ENCODE peak calls at places on chromosome 6, in five cellular contexts. K, L, Q, N and Y are unnamed samples.

GRCh38 chr6:128600397-128600951 is 80.1 kb upstream of the PTPRK start:
- DNase-seq in Q (peak; percentile 98), N (peak; percentile 47), K (no peak), L (no peak), Y (no peak)

GRCh38 chr6:140051521-140052455 is 677.3 kb upstream of the CITED2 start:
- DNase-seq in L (no peak), K (no peak), N (no peak), Q (peak; percentile 99), Y (no peak)

GRCh38 chr6:169959129-169960002 is 207.9 kb downstream of the ERMARD start:
- DNase-seq in K (no peak), Q (no peak), L (peak; percentile 14), N (no peak), Y (peak; percentile 53)

GRCh38 chr6:159513074-159513473 is 180.0 kb downstream of the SOD2 start:
- DNase-seq in Q (no peak), N (no peak), L (no peak), K (no peak), Y (no peak)

GRCh38 chr6:85404497-85405174 is 45.2 kb upstream of the NT5E start:
- DNase-seq in L (no peak), N (peak; percentile 75), K (no peak), Q (peak; percentile 96), Y (no peak)

GRCh38 chr6:7270320-7271204 is 42.4 kb downstream of the SSR1 start:
- DNase-seq in Q (no peak), L (no peak), K (no peak), N (no peak), Y (no peak)

GRCh38 chr6:76835289-76835688 is 628.0 kb downstream of the HTR1B start:
- DNase-seq in N (no peak), K (no peak), Q (no peak), L (no peak), Y (no peak)

GRCh38 chr6:137256350-137257128 is 37.4 kb upstream of the IFNGR1 start:
- DNase-seq in N (no peak), L (no peak), K (no peak), Q (no peak), Y (no peak)

GRCh38 chr6:37321101-37321500 is 32.7 kb upstream of the RNF8 start:
- DNase-seq in Q (no peak), K (no peak), N (no peak), L (no peak), Y (no peak)

GRCh38 chr6:44237021-44237812 is 9.7 kb upstream of the HSP90AB1 start:
- DNase-seq in K (peak; percentile 74), Q (peak; percentile 96), N (peak; percentile 99), L (peak; percentile 90), Y (peak; percentile 78)

GRCh38 chr6:10322991-10323390 is 91.9 kb downstream of the TFAP2A start:
- DNase-seq in N (no peak), Q (peak; percentile 40), K (no peak), L (no peak), Y (no peak)

GRCh38 chr6:1611572-1612385 is 2.1 kb downstream of the FOXC1 start:
- DNase-seq in K (no peak), N (no peak), L (no peak), Q (peak; percentile 46), Y (peak; percentile 53)

GRCh38 chr6:43294536-43294935 is 3.5 kb upstream of the SLC22A7 start:
- DNase-seq in K (no peak), Q (no peak), L (no peak), N (no peak), Y (no peak)

GRCh38 chr6:142943746-142944125 is 1.2 kb downstream of the HIVEP2 start:
- DNase-seq in N (peak; percentile 2), L (no peak), K (no peak), Q (peak; percentile 43), Y (peak; percentile 45)

GRCh38 chr6:104771258-104771832 is 88.4 kb downstream of the HACE1 start:
- DNase-seq in Q (peak; percentile 11), L (peak; percentile 13), K (peak; percentile 31), N (no peak), Y (peak; percentile 15)

GRCh38 chr6:25637946-25638345 is 14.1 kb upstream of the SCGN start:
- DNase-seq in Q (no peak), K (no peak), L (no peak), N (peak; percentile 52), Y (no peak)

GRCh38 chr6:143934867-143935266 is 70.6 kb downstream of the ZC2HC1B start:
- DNase-seq in K (no peak), L (no peak), Q (no peak), N (no peak), Y (no peak)

GRCh38 chr6:154350293-154350692 is 6.3 kb downstream of the IPCEF1 start:
- DNase-seq in K (no peak), N (no peak), L (no peak), Q (peak; percentile 63), Y (no peak)

GRCh38 chr6:133991096-133991593 is 38.1 kb downstream of the TBPL1 start:
- DNase-seq in N (no peak), K (no peak), L (peak; percentile 25), Q (peak; percentile 83), Y (no peak)

GRCh38 chr6:83815631-83816030 is 37.5 kb upstream of the RIPPLY2 start:
- DNase-seq in L (no peak), N (no peak), K (no peak), Q (peak; percentile 22), Y (no peak)

GRCh38 chr6:11358904-11359840 is 126.7 kb upstream of the NEDD9 start:
- DNase-seq in K (no peak), Q (no peak), L (no peak), N (no peak), Y (no peak)

GRCh38 chr6:17173071-17173470 is 71.2 kb downstream of the STMND1 start:
- DNase-seq in Q (peak; percentile 35), N (no peak), K (no peak), L (no peak), Y (no peak)

GRCh38 chr6:169812257-169812644 is 60.8 kb downstream of the ERMARD start:
- DNase-seq in N (no peak), K (no peak), Q (no peak), L (no peak), Y (no peak)

GRCh38 chr6:43246301-43247114 is 3.2 kb downstream of the TTBK1 start:
- DNase-seq in N (peak; percentile 84), K (peak; percentile 73), L (peak; percentile 60), Q (no peak), Y (peak; percentile 69)

GRCh38 chr6:133208183-133208755 is 32.9 kb upstream of the EYA4 start:
- DNase-seq in N (no peak), L (no peak), Q (peak; percentile 49), K (no peak), Y (no peak)

GRCh38 chr6:14372738-14373484 is 255.3 kb downstream of the CD83 start:
- DNase-seq in N (no peak), L (no peak), Q (no peak), K (no peak), Y (no peak)

GRCh38 chr6:34247481-34248197 is 1.2 kb downstream of the SMIM29 start:
- DNase-seq in L (peak; percentile 75), N (no peak), Q (no peak), K (no peak), Y (peak; percentile 8)

GRCh38 chr6:17360564-17360963 is 32.8 kb upstream of the CAP2 start:
- DNase-seq in Q (no peak), N (no peak), L (no peak), K (no peak), Y (no peak)

GRCh38 chr6:116536216-116536621 is 9.3 kb downstream of the TRAPPC3L start:
- DNase-seq in L (peak; percentile 69), N (peak; percentile 28), K (peak; percentile 35), Q (peak; percentile 63), Y (peak; percentile 36)

GRCh38 chr6:80543151-80543550 is 436.7 kb downstream of the BCKDHB start:
- DNase-seq in L (no peak), Q (no peak), N (no peak), K (no peak), Y (no peak)

GRCh38 chr6:31797607-31798006 is 2.1 kb upstream of the VARS1 start:
- DNase-seq in L (no peak), N (no peak), K (no peak), Q (no peak), Y (peak; percentile 38)

GRCh38 chr6:42306439-42307140 is 88.9 kb upstream of the MRPS10 start:
- DNase-seq in N (no peak), Q (no peak), L (no peak), K (no peak), Y (no peak)

GRCh38 chr6:45171380-45171779 is 156.8 kb upstream of the RUNX2 start:
- DNase-seq in Q (no peak), L (no peak), N (no peak), K (no peak), Y (no peak)

GRCh38 chr6:35419431-35419830 is 32.7 kb upstream of the FANCE start:
- DNase-seq in N (no peak), Q (peak; percentile 30), L (peak; percentile 50), K (no peak), Y (no peak)
- TF ChIP-seq CTCF in N (no peak), Q (peak; percentile 31), L (peak; percentile 44), K (no peak), Y (no peak)

GRCh38 chr6:29722773-29723665 is at the start of gene HLA-F:
- DNase-seq in N (peak; percentile 84), K (peak; percentile 94), L (no peak), Q (peak; percentile 49), Y (peak; percentile 90)
- TF ChIP-seq CTCF in N (no peak), K (no peak), L (no peak), Q (no peak), Y (no peak)

GRCh38 chr6:13251242-13251641 is 77.1 kb downstream of the TBC1D7 start:
- DNase-seq in L (peak; percentile 55), N (no peak), K (no peak), Q (no peak), Y (no peak)
- TF ChIP-seq CTCF in L (peak; percentile 58), N (no peak), K (no peak), Q (no peak), Y (no peak)

DNA sequence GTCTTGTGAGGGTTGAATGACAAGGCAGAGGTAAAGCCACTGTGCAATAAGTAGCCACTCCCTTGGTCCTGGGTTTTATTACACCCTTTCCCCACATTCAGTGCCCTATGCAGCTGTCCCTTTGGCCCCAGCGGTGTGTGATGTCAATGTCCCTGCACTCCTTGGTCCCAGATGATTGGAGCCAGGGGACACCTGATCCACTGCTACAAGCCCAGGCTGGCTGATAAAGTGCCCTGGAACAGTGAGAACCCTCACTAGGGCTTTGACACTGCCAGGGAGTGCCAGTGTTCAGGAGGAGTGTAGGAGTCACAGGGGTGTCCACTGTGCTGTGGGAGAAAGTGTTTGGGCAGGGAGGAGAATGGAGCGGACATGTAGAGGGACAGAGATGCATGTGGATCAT is 30.4 kb downstream of the GABRR1 start:
- DNase-seq in Q (no peak), N (no peak), K (no peak), L (no peak), Y (no peak)
- TF ChIP-seq CTCF in Q (no peak), N (no peak), K (no peak), L (no peak), Y (no peak)